ENCODE peak calls at places on chromosomes 2 and 18, in six cellular contexts. One of them, this sample, is unnamed. For H3K4me1, the result is how much of the 10 kb centered on the place peaks cover.

GRCh38 chr2:42095923-42096408 is 48.1 kb downstream of the PKDCC start:
- DNase-seq in sigmoid colon: peak
- DNase-seq in cardiac muscle cell: peak
- DNase-seq in left ventricle myocardium inferior: peak
- DNase-seq in spleen: peak
- DNase-seq in tibial nerve: peak
- DNase-seq in this sample: peak

GRCh38 chr2:220506466-220506865 is 879.0 kb downstream of the SLC4A3 start:
- DNase-seq in sigmoid colon: no peak
- DNase-seq in spleen: no peak
- DNase-seq in left ventricle myocardium inferior: no peak
- DNase-seq in tibial nerve: no peak
- DNase-seq in cardiac muscle cell: no peak
- DNase-seq in this sample: no peak

GRCh38 chr2:224278531-224278930 is 123.4 kb downstream of the FAM124B start:
- DNase-seq in cardiac muscle cell: no peak
- DNase-seq in spleen: no peak
- DNase-seq in tibial nerve: no peak
- DNase-seq in sigmoid colon: no peak
- DNase-seq in left ventricle myocardium inferior: no peak
- DNase-seq in this sample: no peak

GRCh38 chr2:168602846-168603406 is 146.9 kb downstream of the CERS6 start:
- DNase-seq in left ventricle myocardium inferior: no peak
- DNase-seq in spleen: no peak
- DNase-seq in cardiac muscle cell: no peak
- DNase-seq in sigmoid colon: no peak
- DNase-seq in tibial nerve: no peak
- DNase-seq in this sample: no peak

GRCh38 chr2:195657634-195658540 is 861 bp downstream of the SLC39A10 start:
- DNase-seq in cardiac muscle cell: peak
- DNase-seq in sigmoid colon: peak
- DNase-seq in left ventricle myocardium inferior: peak
- DNase-seq in tibial nerve: peak
- DNase-seq in spleen: peak
- DNase-seq in this sample: peak

GRCh38 chr2:140891614-140892212 is 1239.1 kb downstream of the LRP1B start:
- DNase-seq in sigmoid colon: no peak
- DNase-seq in tibial nerve: no peak
- DNase-seq in left ventricle myocardium inferior: no peak
- DNase-seq in spleen: no peak
- DNase-seq in cardiac muscle cell: no peak
- DNase-seq in this sample: no peak

GRCh38 chr2:236848467-236848866 is 237.2 kb upstream of the COPS8 start:
- DNase-seq in spleen: no peak
- DNase-seq in sigmoid colon: no peak
- DNase-seq in tibial nerve: no peak
- DNase-seq in cardiac muscle cell: no peak
- DNase-seq in left ventricle myocardium inferior: no peak
- DNase-seq in this sample: no peak

GRCh38 chr2:125405816-125406215 is 1250.1 kb upstream of the GYPC start:
- DNase-seq in cardiac muscle cell: peak
- DNase-seq in left ventricle myocardium inferior: no peak
- DNase-seq in sigmoid colon: no peak
- DNase-seq in tibial nerve: no peak
- DNase-seq in spleen: no peak
- DNase-seq in this sample: peak

GRCh38 chr2:198945496-198945895 is 512.2 kb downstream of the SATB2 start:
- DNase-seq in spleen: no peak
- DNase-seq in left ventricle myocardium inferior: no peak
- DNase-seq in tibial nerve: no peak
- DNase-seq in cardiac muscle cell: no peak
- DNase-seq in sigmoid colon: no peak
- DNase-seq in this sample: no peak

GRCh38 chr2:214550774-214551173 is 139.9 kb downstream of the VWC2L start:
- DNase-seq in spleen: no peak
- DNase-seq in sigmoid colon: no peak
- DNase-seq in tibial nerve: no peak
- DNase-seq in left ventricle myocardium inferior: no peak
- DNase-seq in cardiac muscle cell: no peak
- DNase-seq in this sample: no peak

GRCh38 chr18:10041180-10041579 is 127.4 kb downstream of the VAPA start:
- DNase-seq in tibial nerve: peak
- DNase-seq in spleen: no peak
- DNase-seq in cardiac muscle cell: peak
- DNase-seq in sigmoid colon: peak
- DNase-seq in left ventricle myocardium inferior: peak
- DNase-seq in this sample: no peak

GRCh38 chr18:13801260-13801601 is 22.7 kb upstream of the MC5R start:
- DNase-seq in left ventricle myocardium inferior: no peak
- DNase-seq in tibial nerve: no peak
- DNase-seq in cardiac muscle cell: no peak
- DNase-seq in sigmoid colon: no peak
- DNase-seq in spleen: no peak
- DNase-seq in this sample: no peak

GRCh38 chr2:20666114-20666363 is 905 bp upstream of the GDF7 start:
- DNase-seq in tibial nerve: no peak
- DNase-seq in spleen: no peak
- DNase-seq in left ventricle myocardium inferior: no peak
- DNase-seq in cardiac muscle cell: no peak
- DNase-seq in sigmoid colon: no peak
- DNase-seq in this sample: no peak

GRCh38 chr2:176001281-176001902 is 675 bp downstream of the LNPK start:
- DNase-seq in cardiac muscle cell: peak
- DNase-seq in sigmoid colon: peak
- DNase-seq in tibial nerve: no peak
- DNase-seq in left ventricle myocardium inferior: peak
- DNase-seq in spleen: peak
- DNase-seq in this sample: peak

GRCh38 chr2:21194828-21195227 is 71.1 kb downstream of the TDRD15 start:
- DNase-seq in cardiac muscle cell: no peak
- DNase-seq in left ventricle myocardium inferior: no peak
- DNase-seq in spleen: no peak
- DNase-seq in sigmoid colon: no peak
- DNase-seq in tibial nerve: no peak
- DNase-seq in this sample: peak

GRCh38 chr2:201344663-201345366 is 12.3 kb downstream of the FLACC1 start:
- DNase-seq in spleen: no peak
- DNase-seq in tibial nerve: no peak
- DNase-seq in left ventricle myocardium inferior: no peak
- DNase-seq in cardiac muscle cell: no peak
- DNase-seq in sigmoid colon: no peak
- DNase-seq in this sample: peak

GRCh38 chr2:18896106-18896505 is 306.7 kb upstream of the NT5C1B start:
- DNase-seq in spleen: no peak
- DNase-seq in sigmoid colon: no peak
- DNase-seq in cardiac muscle cell: peak
- DNase-seq in tibial nerve: no peak
- DNase-seq in left ventricle myocardium inferior: no peak
- DNase-seq in this sample: no peak

GRCh38 chr2:228104215-228104614 is 77.3 kb downstream of the SPHKAP start:
- DNase-seq in tibial nerve: no peak
- DNase-seq in cardiac muscle cell: no peak
- DNase-seq in spleen: no peak
- DNase-seq in sigmoid colon: no peak
- DNase-seq in left ventricle myocardium inferior: no peak
- DNase-seq in this sample: no peak

GRCh38 chr2:3738454-3738853 is 35.1 kb downstream of the DCDC2C start:
- DNase-seq in cardiac muscle cell: peak
- DNase-seq in left ventricle myocardium inferior: no peak
- DNase-seq in sigmoid colon: no peak
- DNase-seq in spleen: no peak
- DNase-seq in tibial nerve: no peak
- DNase-seq in this sample: peak

GRCh38 chr2:172234716-172235661 is 132.3 kb upstream of the DLX2 start:
- DNase-seq in left ventricle myocardium inferior: no peak
- DNase-seq in tibial nerve: no peak
- DNase-seq in sigmoid colon: no peak
- DNase-seq in cardiac muscle cell: no peak
- DNase-seq in spleen: no peak
- DNase-seq in this sample: peak

GRCh38 chr2:263022-263738 is 652 bp downstream of the SH3YL1 start:
- DNase-seq in sigmoid colon: no peak
- DNase-seq in tibial nerve: no peak
- DNase-seq in left ventricle myocardium inferior: no peak
- DNase-seq in cardiac muscle cell: no peak
- DNase-seq in spleen: peak
- DNase-seq in this sample: no peak
- H3K4me3 ChIP-seq in sigmoid colon: peak
- H3K4me3 ChIP-seq in tibial nerve: peak
- H3K4me3 ChIP-seq in left ventricle myocardium inferior: peak
- H3K4me3 ChIP-seq in cardiac muscle cell: peak
- H3K4me3 ChIP-seq in spleen: peak
- H3K4me3 ChIP-seq in this sample: peak

GRCh38 chr2:108858894-108859293 is 72.3 kb downstream of the CCDC138 start:
- DNase-seq in left ventricle myocardium inferior: no peak
- DNase-seq in sigmoid colon: no peak
- DNase-seq in tibial nerve: no peak
- DNase-seq in spleen: no peak
- DNase-seq in cardiac muscle cell: peak
- DNase-seq in this sample: no peak

GRCh38 chr2:108852375-108852774 is 65.8 kb downstream of the CCDC138 start:
- DNase-seq in spleen: no peak
- DNase-seq in cardiac muscle cell: no peak
- DNase-seq in left ventricle myocardium inferior: no peak
- DNase-seq in tibial nerve: no peak
- DNase-seq in sigmoid colon: no peak
- DNase-seq in this sample: no peak

GRCh38 chr2:108854484-108854883 is 67.9 kb downstream of the CCDC138 start:
- DNase-seq in tibial nerve: no peak
- DNase-seq in cardiac muscle cell: no peak
- DNase-seq in spleen: no peak
- DNase-seq in sigmoid colon: no peak
- DNase-seq in left ventricle myocardium inferior: no peak
- DNase-seq in this sample: no peak

GRCh38 chr2:108853421-108853820 is 66.8 kb downstream of the CCDC138 start:
- DNase-seq in sigmoid colon: no peak
- DNase-seq in cardiac muscle cell: peak
- DNase-seq in tibial nerve: no peak
- DNase-seq in left ventricle myocardium inferior: no peak
- DNase-seq in spleen: no peak
- DNase-seq in this sample: no peak

GRCh38 chr2:108855194-108855593 is 68.6 kb downstream of the CCDC138 start:
- DNase-seq in sigmoid colon: no peak
- DNase-seq in tibial nerve: no peak
- DNase-seq in spleen: no peak
- DNase-seq in cardiac muscle cell: peak
- DNase-seq in left ventricle myocardium inferior: no peak
- DNase-seq in this sample: no peak
- TF ChIP-seq CTCF in sigmoid colon: peak
- TF ChIP-seq CTCF in tibial nerve: no peak
- TF ChIP-seq CTCF in spleen: no peak
- TF ChIP-seq CTCF in cardiac muscle cell: no peak
- TF ChIP-seq CTCF in left ventricle myocardium inferior: peak
- TF ChIP-seq CTCF in this sample: peak

GRCh38 chr2:10833021-10833420 is 20.4 kb upstream of the PDIA6 start:
- DNase-seq in sigmoid colon: no peak
- DNase-seq in left ventricle myocardium inferior: no peak
- DNase-seq in tibial nerve: no peak
- DNase-seq in spleen: peak
- DNase-seq in cardiac muscle cell: no peak
- DNase-seq in this sample: no peak
- H3K4me1 ChIP-seq in sigmoid colon: under half
- H3K4me1 ChIP-seq in left ventricle myocardium inferior: under half
- H3K4me1 ChIP-seq in tibial nerve: under half
- H3K4me1 ChIP-seq in spleen: half or more
- H3K4me1 ChIP-seq in cardiac muscle cell: under half
- H3K4me1 ChIP-seq in this sample: under half

DNA sequence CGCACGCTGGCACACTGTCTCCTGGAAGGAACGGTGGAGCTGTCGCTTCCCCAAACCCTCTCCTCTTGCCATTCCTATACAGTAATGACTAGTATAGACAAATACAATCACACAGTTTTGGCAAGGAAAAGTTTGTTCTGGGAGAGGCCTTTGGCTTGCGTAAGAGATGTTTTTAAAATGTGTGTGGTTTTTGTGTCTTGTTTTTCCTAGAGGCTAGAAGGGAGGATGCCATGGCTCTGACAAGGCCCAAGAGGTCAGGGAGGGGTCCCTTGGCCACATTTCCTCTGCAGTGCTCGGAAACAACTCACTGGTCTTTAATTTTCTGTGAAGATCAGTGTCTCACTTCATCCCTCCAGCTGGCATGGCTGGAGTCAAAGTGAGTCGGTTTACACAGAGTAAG is 195.9 kb downstream of the SH3RF3 start:
- DNase-seq in cardiac muscle cell: peak
- DNase-seq in spleen: no peak
- DNase-seq in left ventricle myocardium inferior: peak
- DNase-seq in tibial nerve: peak
- DNase-seq in sigmoid colon: peak
- DNase-seq in this sample: no peak
- H3K4me3 ChIP-seq in cardiac muscle cell: no peak
- H3K4me3 ChIP-seq in spleen: no peak
- H3K4me3 ChIP-seq in left ventricle myocardium inferior: no peak
- H3K4me3 ChIP-seq in tibial nerve: no peak
- H3K4me3 ChIP-seq in sigmoid colon: no peak
- H3K4me3 ChIP-seq in this sample: no peak

GRCh38 chr2:152445791-152446201 is 110.8 kb downstream of the FMNL2 start:
- DNase-seq in cardiac muscle cell: peak
- DNase-seq in left ventricle myocardium inferior: no peak
- DNase-seq in sigmoid colon: no peak
- DNase-seq in tibial nerve: no peak
- DNase-seq in spleen: no peak
- DNase-seq in this sample: no peak

GRCh38 chr2:152445375-152445774 is 110.4 kb downstream of the FMNL2 start:
- DNase-seq in tibial nerve: no peak
- DNase-seq in sigmoid colon: no peak
- DNase-seq in spleen: no peak
- DNase-seq in left ventricle myocardium inferior: no peak
- DNase-seq in cardiac muscle cell: no peak
- DNase-seq in this sample: no peak

GRCh38 chr2:152446213-152446612 is 111.2 kb downstream of the FMNL2 start:
- DNase-seq in sigmoid colon: no peak
- DNase-seq in spleen: no peak
- DNase-seq in left ventricle myocardium inferior: no peak
- DNase-seq in tibial nerve: no peak
- DNase-seq in cardiac muscle cell: no peak
- DNase-seq in this sample: no peak

GRCh38 chr2:152443771-152444170 is 108.8 kb downstream of the FMNL2 start:
- DNase-seq in cardiac muscle cell: peak
- DNase-seq in spleen: no peak
- DNase-seq in left ventricle myocardium inferior: no peak
- DNase-seq in sigmoid colon: no peak
- DNase-seq in tibial nerve: no peak
- DNase-seq in this sample: no peak

DNA sequence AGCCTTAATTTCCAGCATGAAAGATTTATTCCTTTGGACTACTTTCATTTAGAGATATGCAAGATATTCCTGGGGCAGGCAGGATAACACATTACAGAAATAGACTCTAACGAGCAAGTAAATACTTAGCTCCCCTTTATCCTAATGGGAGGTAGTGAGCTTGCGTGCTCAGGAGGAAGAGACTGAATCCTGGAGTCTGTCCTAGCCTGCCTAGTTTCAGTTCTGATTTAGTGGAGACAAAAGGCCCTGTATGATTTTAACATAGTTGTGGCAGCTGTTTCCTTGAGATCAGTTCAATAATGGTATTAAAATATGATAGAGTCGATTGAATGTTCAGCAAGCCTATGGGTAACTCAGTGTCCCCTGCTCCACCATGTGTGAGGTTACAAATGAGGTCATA is 109.5 kb downstream of the FMNL2 start:
- DNase-seq in sigmoid colon: no peak
- DNase-seq in tibial nerve: no peak
- DNase-seq in spleen: no peak
- DNase-seq in cardiac muscle cell: no peak
- DNase-seq in left ventricle myocardium inferior: no peak
- DNase-seq in this sample: no peak
- TF ChIP-seq CTCF in sigmoid colon: no peak
- TF ChIP-seq CTCF in tibial nerve: no peak
- TF ChIP-seq CTCF in spleen: no peak
- TF ChIP-seq CTCF in cardiac muscle cell: no peak
- TF ChIP-seq CTCF in left ventricle myocardium inferior: no peak
- TF ChIP-seq CTCF in this sample: no peak